ENCODE peak calls at places on chromosomes 16 and 17, in five cellular contexts. E, Y, F, A and P are unnamed samples.

GRCh38 chr17:78197147-78197830 is 10.1 kb downstream of the AFMID start:
- DNase-seq in Y (no peak), A (peak), E (no peak), F (no peak), P (no peak)

GRCh38 chr17:58204796-58205195 is 12.3 kb downstream of the EPX start:
- DNase-seq in Y (no peak), F (no peak), A (no peak), E (no peak), P (no peak)

GRCh38 chr17:59093702-59094231 is 12.9 kb downstream of the TRIM37 start:
- DNase-seq in A (no peak), Y (peak), F (peak), E (peak), P (peak)

GRCh38 chr16:53736297-53736696 is 32.3 kb downstream of the FTO start:
- DNase-seq in E (no peak), F (no peak), Y (no peak), A (no peak), P (no peak)

GRCh38 chr16:27273670-27274522 is 5.3 kb upstream of the NSMCE1 start:
- DNase-seq in F (peak), E (no peak), A (no peak), Y (no peak), P (no peak)

GRCh38 chr17:43935926-43936261 is 6.4 kb downstream of the PPY start:
- DNase-seq in E (no peak), F (no peak), Y (no peak), A (no peak), P (no peak)

GRCh38 chr17:69690531-69690930 is 276.0 kb downstream of the MAP2K6 start:
- DNase-seq in F (no peak), A (no peak), Y (no peak), E (no peak), P (no peak)

GRCh38 chr17:74605361-74605760 is 13.3 kb upstream of the CD300LD start:
- DNase-seq in F (no peak), Y (peak), A (no peak), E (peak), P (peak)

GRCh38 chr16:11639925-11640899 is 28.0 kb upstream of the SNN start:
- DNase-seq in F (peak), E (peak), A (peak), Y (peak), P (peak)

GRCh38 chr17:72591500-72592241 is 470.9 kb downstream of the SOX9 start:
- DNase-seq in E (no peak), Y (no peak), A (no peak), F (peak), P (no peak)

GRCh38 chr16:79372504-79373184 is 227.9 kb downstream of the MAF start:
- DNase-seq in A (no peak), E (no peak), F (no peak), Y (no peak), P (peak)

GRCh38 chr16:87314990-87315420 is 2.2 kb downstream of the C16orf95 start:
- DNase-seq in Y (no peak), A (no peak), F (no peak), E (no peak), P (no peak)

GRCh38 chr16:13780406-13780805 is 139.5 kb upstream of the ERCC4 start:
- DNase-seq in Y (no peak), F (no peak), A (no peak), E (no peak), P (no peak)

GRCh38 chr17:31414590-31414918 is 23.1 kb downstream of the RAB11FIP4 start:
- DNase-seq in Y (no peak), A (no peak), E (no peak), F (no peak), P (no peak)

GRCh38 chr17:11294826-11295225 is 53.8 kb downstream of the SHISA6 start:
- DNase-seq in A (no peak), E (no peak), Y (no peak), F (no peak), P (no peak)

GRCh38 chr16:17205279-17206139 is 265.3 kb downstream of the XYLT1 start:
- DNase-seq in Y (peak), E (no peak), F (no peak), A (no peak), P (no peak)

GRCh38 chr17:69342896-69343644 is 16.1 kb upstream of the ABCA5 start:
- DNase-seq in E (peak), F (no peak), Y (no peak), A (no peak), P (no peak)

GRCh38 chr17:37570527-37571093 is 38.6 kb downstream of the SYNRG start:
- DNase-seq in Y (peak), E (peak), F (peak), A (no peak), P (peak)

GRCh38 chr16:1918312-1918889 is at the start of gene HS3ST6:
- DNase-seq in E (no peak), F (no peak), A (no peak), Y (no peak), P (no peak)

GRCh38 chr17:82301300-82301915 is 16.0 kb downstream of the CD7 start:
- DNase-seq in Y (no peak), E (no peak), F (no peak), A (no peak), P (no peak)

GRCh38 chr16:138049-138417 is 440 bp downstream of the NPRL3 start:
- DNase-seq in A (no peak), Y (no peak), E (peak), F (no peak), P (peak)

GRCh38 chr17:8696951-8697745 is 47.5 kb downstream of the CCDC42 start:
- DNase-seq in E (no peak), Y (peak), F (no peak), A (no peak), P (no peak)

GRCh38 chr17:82272495-82273326 is 789 bp downstream of the CSNK1D start:
- DNase-seq in A (peak), F (peak), E (peak), Y (no peak), P (no peak)

GRCh38 chr17:15463363-15463762 is 4.1 kb downstream of the CDRT4 start:
- DNase-seq in F (no peak), Y (peak), E (peak), A (no peak), P (peak)

GRCh38 chr17:68697850-68698313 is 96.7 kb upstream of the FAM20A start:
- DNase-seq in E (peak), F (no peak), A (no peak), Y (no peak), P (peak)

GRCh38 chr16:88570691-88571092 is 489 bp downstream of the ZC3H18 start:
- DNase-seq in F (peak), E (no peak), A (peak), Y (no peak), P (peak)

GRCh38 chr16:16857603-16858283 is 478.8 kb downstream of the NPIPA7 start:
- DNase-seq in E (no peak), A (no peak), Y (no peak), F (no peak), P (no peak)

GRCh38 chr17:50686494-50687199 is 21.1 kb downstream of the ANKRD40 start:
- DNase-seq in E (peak), F (peak), A (no peak), Y (no peak), P (peak)

GRCh38 chr17:69672924-69673323 is 258.4 kb downstream of the MAP2K6 start:
- DNase-seq in F (no peak), E (no peak), A (no peak), Y (no peak), P (no peak)

GRCh38 chr17:75950850-75951554 is 10.2 kb upstream of the FBF1 start:
- DNase-seq in F (no peak), E (no peak), A (peak), Y (no peak), P (no peak)

GRCh38 chr16:83692224-83692623 is 115.6 kb upstream of the HSBP1 start:
- DNase-seq in A (no peak), E (no peak), F (no peak), Y (no peak), P (no peak)

GRCh38 chr16:88382491-88383400 is at the start of gene ZNF469:
- DNase-seq in Y (no peak), F (no peak), A (no peak), E (peak), P (no peak)

GRCh38 chr17:4741544-4741943 is 1.8 kb upstream of the CXCL16 start:
- DNase-seq in E (no peak), A (no peak), Y (no peak), F (no peak), P (no peak)

GRCh38 chr17:65324977-65325376 is 187.8 kb downstream of the RGS9 start:
- DNase-seq in Y (no peak), E (no peak), F (no peak), A (no peak), P (no peak)

DNA sequence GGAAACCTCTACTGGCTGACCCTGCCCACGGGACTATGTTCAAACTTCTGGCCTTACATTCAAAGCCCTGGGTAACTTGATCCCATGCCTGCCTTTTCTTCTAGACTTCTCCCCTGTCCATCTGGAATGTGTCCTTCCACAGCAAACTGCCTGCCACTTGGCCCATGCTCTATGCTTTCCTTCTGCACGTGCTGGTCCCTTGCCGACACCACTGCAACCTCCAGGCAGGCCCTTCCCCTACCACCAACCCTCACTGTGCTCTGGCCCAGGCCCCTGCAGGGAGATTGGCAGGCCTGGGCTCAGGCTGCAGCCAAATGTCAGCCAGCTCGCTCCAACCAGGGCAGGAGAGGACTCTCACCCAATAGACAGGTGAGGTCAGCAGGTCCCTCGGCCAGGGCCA is 11.0 kb downstream of the HSD11B2 start:
- DNase-seq in A (no peak), F (no peak), Y (no peak), E (no peak), P (no peak)
- H3K27ac ChIP-seq in A (no peak), F (peak), Y (peak), E (no peak), P (peak)

DNA sequence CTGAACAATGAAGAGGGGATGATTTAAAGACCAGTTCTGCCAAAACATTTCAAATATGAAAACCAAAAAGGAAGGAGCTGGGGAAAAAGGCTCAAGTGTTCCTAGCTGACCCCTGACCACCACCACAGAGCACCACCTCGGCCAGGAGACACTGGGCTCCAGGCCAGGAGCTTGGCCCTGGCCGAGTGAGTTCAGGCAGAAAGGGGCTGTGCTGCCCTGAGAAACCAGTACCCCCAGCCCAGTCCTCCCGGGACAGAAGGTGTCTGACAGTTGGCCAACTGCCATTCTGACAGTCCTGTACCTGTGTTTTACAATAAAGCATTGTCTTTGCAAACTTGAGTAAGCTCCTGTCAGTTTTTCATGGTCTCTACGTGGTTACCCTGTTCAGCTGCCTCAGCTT is 98.2 kb downstream of the VPS53 start:
- DNase-seq in E (no peak), F (no peak), A (no peak), Y (no peak), P (no peak)
- H3K27ac ChIP-seq in E (no peak), F (no peak), A (no peak), Y (no peak), P (no peak)

GRCh38 chr17:7623661-7624060 is 4.0 kb downstream of the SAT2 start:
- DNase-seq in F (no peak), E (no peak), Y (no peak), A (no peak), P (no peak)

GRCh38 chr17:7629939-7630571 is at the start of gene SHBG:
- DNase-seq in F (no peak), Y (no peak), E (no peak), A (no peak), P (no peak)

GRCh38 chr17:7627250-7628121 is at the start of gene SAT2:
- DNase-seq in E (peak), Y (peak), F (peak), A (peak), P (peak)

GRCh38 chr17:7626307-7626706 is 1.3 kb downstream of the SAT2 start:
- DNase-seq in A (peak), F (no peak), Y (no peak), E (peak), P (no peak)

GRCh38 chr17:7626956-7627249 is 718 bp downstream of the SAT2 start:
- DNase-seq in E (no peak), Y (no peak), A (no peak), F (peak), P (no peak)
- H3K27ac ChIP-seq in E (peak), Y (peak), A (peak), F (peak), P (peak)

GRCh38 chr16:75065808-75066149 is 50.8 kb downstream of the LDHD start:
- DNase-seq in F (peak), Y (no peak), E (no peak), A (no peak), P (no peak)
- H3K27ac ChIP-seq in F (peak), Y (no peak), E (no peak), A (no peak), P (no peak)

DNA sequence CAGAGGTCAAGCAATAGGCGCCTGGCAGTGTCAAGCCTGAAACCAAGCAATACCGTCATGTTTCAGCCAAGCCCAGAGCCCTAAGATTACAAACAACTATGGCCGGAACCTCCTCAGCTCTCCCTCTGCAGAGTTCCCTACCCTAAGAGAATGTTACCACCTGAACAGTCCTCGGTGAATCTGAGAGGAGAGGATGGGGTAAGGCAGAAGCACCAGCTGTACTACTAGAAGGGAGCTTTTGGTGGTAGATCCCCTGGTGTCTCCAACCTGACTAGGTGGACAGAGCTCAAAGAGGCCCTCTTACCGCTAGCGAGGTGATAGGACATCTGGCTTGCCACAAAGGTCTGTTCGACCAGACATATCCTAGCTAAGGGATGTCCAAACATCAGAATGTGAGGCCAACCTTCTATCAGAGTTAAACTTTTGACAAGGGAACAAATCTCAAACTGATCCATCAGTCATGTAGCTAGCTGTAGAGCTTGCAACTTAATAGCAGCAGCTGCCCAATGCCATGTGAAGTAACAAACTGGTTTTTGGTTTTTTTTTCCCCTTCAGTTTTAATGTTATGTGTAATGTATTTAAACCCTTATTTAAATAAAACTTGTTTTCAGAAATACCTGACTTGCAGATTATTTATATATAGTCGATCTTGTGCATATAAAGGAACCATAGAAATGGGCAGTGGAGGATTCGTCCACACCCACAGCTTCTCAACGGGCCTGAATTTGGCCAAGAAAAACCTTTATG is 2.5 kb downstream of the EIF1 start:
- DNase-seq in F (no peak), Y (no peak), E (no peak), A (no peak), P (no peak)
- H3K27ac ChIP-seq in F (peak), Y (peak), E (no peak), A (no peak), P (peak)

GRCh38 chr16:48125888-48126287 is 29.9 kb downstream of the ABCC12 start:
- DNase-seq in E (no peak), F (no peak), Y (no peak), A (no peak), P (no peak)
- H3K27ac ChIP-seq in E (peak), F (no peak), Y (no peak), A (no peak), P (no peak)

GRCh38 chr17:39658760-39659159 is 6.4 kb upstream of the TCAP start:
- DNase-seq in F (no peak), A (no peak), E (no peak), Y (no peak), P (no peak)

GRCh38 chr17:39661044-39661406 is 4.1 kb upstream of the TCAP start:
- DNase-seq in F (no peak), E (peak), Y (no peak), A (no peak), P (no peak)

GRCh38 chr17:39659286-39660010 is 5.7 kb upstream of the TCAP start:
- DNase-seq in Y (no peak), F (no peak), A (no peak), E (no peak), P (no peak)

GRCh38 chr17:39660397-39661043 is 4.6 kb upstream of the TCAP start:
- DNase-seq in Y (no peak), E (no peak), A (no peak), F (no peak), P (no peak)

GRCh38 chr17:39660011-39660360 is 5.2 kb upstream of the TCAP start:
- DNase-seq in E (no peak), F (no peak), A (no peak), Y (no peak), P (no peak)
- H3K27ac ChIP-seq in E (peak), F (no peak), A (peak), Y (no peak), P (peak)

GRCh38 chr16:4320571-4321137 is 4.8 kb downstream of the GLIS2 start:
- DNase-seq in F (no peak), E (no peak), Y (no peak), A (no peak), P (no peak)
- H3K27ac ChIP-seq in F (no peak), E (peak), Y (no peak), A (no peak), P (peak)